ENCODE peak calls at places on chromosomes 13 and 19, in six cellular contexts. C is K562, M is A549, N is HepG2, E is H1, R is GM12878. V is an unnamed sample.

GRCh38 chr13:35850569-35850968 is 280.6 kb downstream of the DCLK1 start:
- DNase-seq in C (no peak), M (no peak), N (no peak), E (no peak), R (no peak), V (no peak)

GRCh38 chr19:4536798-4537197 is 1.8 kb upstream of the PLIN5 start:
- DNase-seq in C (no peak), M (no peak), N (no peak), E (no peak), R (no peak), V (peak; percentile 36)

GRCh38 chr13:30615851-30616311 is 1.8 kb upstream of the USPL1 start:
- DNase-seq in C (peak; percentile 9), M (no peak), N (peak; percentile 8), E (no peak), R (no peak), V (peak; percentile 26)

GRCh38 chr19:10748924-10749434 is 31.1 kb downstream of the DNM2 start:
- DNase-seq in C (peak; percentile 80), M (peak; percentile 51), N (peak; percentile 94), E (no peak), R (no peak), V (peak; percentile 79)

GRCh38 chr19:48961051-48961649 is 4.0 kb upstream of the FTL start:
- DNase-seq in C (no peak), M (no peak), N (peak; percentile 48), E (no peak), R (no peak), V (no peak)

GRCh38 chr19:1214862-1215731 is 9.5 kb downstream of the STK11 start:
- DNase-seq in C (no peak), M (no peak), N (no peak), E (no peak), R (no peak), V (peak; percentile 83)

GRCh38 chr19:48806518-48806817 is 4.4 kb downstream of the BCAT2 start:
- DNase-seq in C (peak; percentile 63), M (peak; percentile 76), N (no peak), E (no peak), R (no peak), V (peak; percentile 82)

GRCh38 chr13:97753942-97754670 is 199.4 kb upstream of the IPO5 start:
- DNase-seq in C (peak; percentile 13), M (no peak), N (no peak), E (no peak), R (no peak), V (no peak)

GRCh38 chr19:18865973-18866799 is 29.8 kb downstream of the CERS1 start:
- DNase-seq in C (peak; percentile 91), M (peak; percentile 58), N (peak; percentile 35), E (no peak), R (no peak), V (peak; percentile 98)

GRCh38 chr13:50915562-50915961 is 6.0 kb downstream of the RNASEH2B start:
- DNase-seq in C (peak; percentile 11), M (no peak), N (no peak), E (no peak), R (no peak), V (no peak)
- TF ChIP-seq CHD2 in C (no peak), M (no peak), N (no peak), E (no peak), R (no peak), V (no peak)

DNA sequence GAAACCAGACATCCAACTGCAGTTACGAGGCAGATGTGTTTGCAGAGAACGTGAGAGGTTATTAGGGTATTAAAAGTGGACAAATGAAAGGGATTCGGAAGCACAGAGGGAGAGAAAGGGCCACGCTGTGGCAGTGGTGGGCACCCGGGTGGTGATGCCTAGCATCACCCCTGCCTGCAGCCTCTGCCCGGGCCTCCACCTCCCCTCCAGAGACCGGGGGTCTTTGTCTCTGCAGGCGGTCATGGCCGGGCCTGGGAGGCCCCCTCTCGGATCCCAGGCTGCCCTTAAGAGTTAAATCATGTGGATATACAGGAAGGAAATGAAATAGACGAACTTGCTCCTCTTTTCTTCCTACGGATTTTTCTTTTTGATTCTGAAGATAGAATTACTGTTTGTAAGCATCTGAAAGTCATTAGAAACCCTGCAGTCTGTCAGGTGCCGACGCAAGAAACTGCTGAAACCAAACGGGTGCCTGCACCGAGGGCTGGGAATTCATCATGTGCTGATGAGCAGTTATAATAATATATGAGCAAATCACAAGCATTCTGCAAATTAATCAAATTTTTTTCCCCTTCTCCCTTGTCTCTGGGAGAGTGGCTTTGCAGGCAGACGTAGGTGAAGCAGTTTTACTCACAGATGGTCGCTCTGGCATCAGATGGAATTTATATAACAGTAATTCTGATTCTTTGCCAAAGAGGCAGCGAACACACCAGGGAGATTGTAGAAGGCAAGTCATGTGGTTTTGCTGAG is 319.8 kb downstream of the ZNF536 start:
- DNase-seq in C (no peak), M (no peak), N (no peak), E (no peak), R (no peak), V (peak; percentile 66)
- TF ChIP-seq RFX5 in C (no peak), M (no peak), N (no peak), E (no peak), R (no peak), V (no peak)

GRCh38 chr13:110347535-110348308 is 40.6 kb downstream of the COL4A2 start:
- DNase-seq in C (no peak), M (peak; percentile 53), N (peak; percentile 7), E (no peak), R (no peak), V (no peak)
- TF ChIP-seq CHD2 in C (no peak), M (no peak), N (no peak), E (no peak), R (no peak), V (no peak)

DNA sequence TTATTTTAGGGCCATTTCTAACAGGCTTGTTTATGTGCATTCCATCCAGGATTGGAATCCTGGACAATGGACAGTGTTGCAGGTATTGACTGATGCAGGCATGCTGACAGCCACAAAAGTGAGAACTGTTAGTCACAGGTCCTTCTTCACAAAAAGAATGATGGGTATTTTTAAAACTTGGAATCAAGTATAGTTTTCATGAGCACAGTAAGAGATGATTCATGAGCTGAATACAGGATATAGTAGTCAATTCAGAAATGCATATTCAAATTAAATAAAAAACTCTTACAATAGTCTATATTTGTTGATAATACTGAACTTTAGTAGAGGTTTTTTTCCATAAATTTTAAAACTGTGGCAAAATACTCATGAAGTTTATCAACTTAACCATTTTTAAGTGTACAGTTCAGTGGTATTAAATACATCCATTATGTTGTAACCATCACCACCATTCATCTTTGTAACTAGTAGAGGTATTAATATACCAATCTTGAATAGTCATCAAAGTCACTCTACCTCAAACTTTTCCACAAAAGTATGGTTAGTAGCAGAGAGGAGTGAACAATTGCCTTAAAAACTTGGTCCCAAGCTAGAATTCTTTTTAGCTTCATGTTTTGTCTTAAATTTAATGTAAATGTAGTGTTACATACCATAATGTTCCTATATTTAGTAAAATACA is 79.5 kb downstream of the KCNRG start:
- DNase-seq in C (no peak), M (no peak), N (no peak), E (no peak), R (no peak), V (no peak)
- TF ChIP-seq RFX5 in C (no peak), M (no peak), N (no peak), E (no peak), R (no peak), V (no peak)

DNA sequence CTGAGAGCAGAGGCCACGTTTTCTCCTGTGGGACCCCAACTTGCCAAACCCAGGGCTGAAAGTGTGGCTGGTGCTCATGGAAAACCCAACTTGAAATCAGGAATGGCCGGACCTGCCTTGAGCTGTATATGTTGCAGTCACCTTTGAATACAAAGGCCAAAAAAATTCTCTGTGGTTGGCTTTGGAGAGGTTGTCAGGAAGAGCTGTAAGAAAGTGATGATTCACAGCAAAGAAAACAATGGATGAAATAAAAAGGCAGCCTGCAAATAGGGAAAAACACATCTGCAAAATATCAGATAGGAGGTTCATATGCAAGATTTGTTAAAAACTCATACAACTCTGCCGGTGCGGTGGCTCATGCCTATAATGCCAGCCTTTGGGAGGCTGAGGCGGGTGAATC is 715.8 kb downstream of the UQCRFS1 start:
- DNase-seq in C (no peak), M (no peak), N (no peak), E (no peak), R (no peak), V (no peak)
- TF ChIP-seq CHD2 in C (no peak), M (no peak), N (no peak), E (no peak), R (no peak), V (no peak)

GRCh38 chr19:7602240-7602934 is 6.7 kb downstream of the CAMSAP3 start:
- DNase-seq in C (no peak), M (no peak), N (no peak), E (no peak), R (no peak), V (peak; percentile 12)
- TF ChIP-seq RFX5 in C (no peak), M (no peak), N (no peak), E (no peak), R (no peak), V (no peak)